ENCODE peak calls at places on chromosomes 3 and 15, in eight cellular contexts. R, I, T, D, F, Y, K and P are unnamed samples.
A peak's percentile ranks its signal among the peaks of the same experiment; 100 is the strongest.

GRCh38 chr3:29532473-29532872 is 251.6 kb downstream of the RBMS3 start:
- DNase-seq in R (no peak), I (no peak), T (no peak), D (no peak), F (no peak), Y (no peak), K (no peak), P (no peak)

GRCh38 chr3:16658004-16658932 is 53.0 kb upstream of the DAZL start:
- DNase-seq in R (no peak), I (no peak), T (no peak), D (peak; percentile 1), F (no peak), Y (peak; percentile 39), K (no peak), P (no peak)

GRCh38 chr3:50194128-50194902 is 2.9 kb downstream of the GNAT1 start:
- DNase-seq in R (peak; percentile 78), I (peak; percentile 86), T (peak; percentile 82), D (peak; percentile 44), F (peak; percentile 60), Y (peak; percentile 58), K (no peak), P (peak; percentile 13)

GRCh38 chr3:9793161-9793781 is 389 bp downstream of the ARPC4 start:
- DNase-seq in R (no peak), I (peak; percentile 69), T (peak; percentile 73), D (peak; percentile 55), F (peak; percentile 54), Y (peak; percentile 94), K (no peak), P (no peak)

GRCh38 chr3:159187706-159188105 is 385.9 kb downstream of the MFSD1 start:
- DNase-seq in R (no peak), I (no peak), T (no peak), D (no peak), F (no peak), Y (no peak), K (no peak), P (no peak)

GRCh38 chr15:89647191-89647851 is 7.9 kb downstream of the KIF7 start:
- DNase-seq in R (peak; percentile 83), I (peak; percentile 94), T (peak; percentile 90), D (peak; percentile 28), F (peak; percentile 23), Y (peak; percentile 10), K (peak; percentile 49), P (no peak)

GRCh38 chr3:71579301-71579933 is 4.1 kb downstream of the FOXP1 start:
- DNase-seq in R (no peak), I (no peak), T (no peak), D (peak; percentile 37), F (peak; percentile 29), Y (no peak), K (no peak), P (peak; percentile 14)

GRCh38 chr15:88704791-88705768 is 66.3 kb downstream of the ISG20 start:
- DNase-seq in R (peak; percentile 54), I (peak; percentile 87), T (no peak), D (peak; percentile 55), F (no peak), Y (no peak), K (no peak), P (peak; percentile 42)

GRCh38 chr3:124514681-124515080 is 215.6 kb upstream of the UMPS start:
- DNase-seq in R (no peak), I (no peak), T (no peak), D (no peak), F (no peak), Y (no peak), K (no peak), P (no peak)

GRCh38 chr15:40339621-40339945 is 1.2 kb downstream of the CCDC9B start:
- DNase-seq in R (no peak), I (peak; percentile 60), T (no peak), D (no peak), F (no peak), Y (no peak), K (no peak), P (no peak)

GRCh38 chr3:24101676-24102168 is 156.6 kb downstream of the NR1D2 start:
- DNase-seq in R (no peak), I (no peak), T (no peak), D (peak; percentile 30), F (peak; percentile 54), Y (no peak), K (no peak), P (peak; percentile 7)

GRCh38 chr3:113104746-113105479 is 106.4 kb upstream of the BOC start:
- DNase-seq in R (no peak), I (peak; percentile 67), T (no peak), D (no peak), F (no peak), Y (no peak), K (peak; percentile 25), P (no peak)

GRCh38 chr3:195154793-195155535 is 116.0 kb downstream of the XXYLT1 start:
- DNase-seq in R (peak; percentile 91), I (peak; percentile 96), T (peak; percentile 93), D (peak; percentile 98), F (peak; percentile 84), Y (no peak), K (no peak), P (peak; percentile 97)
- H3K4me3 ChIP-seq in R (no peak overlapping the region), I (no peak overlapping the region), T (no peak overlapping the region), D (peak overlapping the region; percentile 10), F (no peak overlapping the region), Y (no peak overlapping the region), K (no peak overlapping the region), P (no peak overlapping the region)

DNA sequence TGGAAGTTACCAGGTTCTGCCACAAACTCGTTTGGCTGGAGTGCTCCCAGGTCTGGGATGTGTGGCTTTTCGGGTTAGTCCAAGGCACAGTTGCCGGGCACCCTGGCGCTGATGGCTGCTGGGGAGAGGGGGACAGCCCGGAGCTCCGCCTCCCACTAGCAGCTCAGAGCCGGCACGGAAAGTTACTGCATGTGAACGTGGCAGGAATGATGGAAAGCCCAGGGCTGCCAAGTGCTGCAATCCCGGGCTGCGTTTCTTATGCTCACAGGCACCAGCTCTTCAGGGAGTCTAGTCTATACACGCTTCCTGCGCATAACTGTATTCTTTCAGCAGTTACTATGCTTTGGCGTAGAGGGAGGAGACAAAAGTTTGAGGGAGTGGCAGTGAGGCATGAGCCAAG is 141.8 kb upstream of the ICE2 start:
- DNase-seq in R (no peak), I (peak; percentile 76), T (peak; percentile 64), D (peak; percentile 24), F (no peak), Y (no peak), K (no peak), P (peak; percentile 8)
- H3K4me3 ChIP-seq in R (no peak overlapping the region), I (no peak overlapping the region), T (no peak overlapping the region), D (no peak overlapping the region), F (no peak overlapping the region), Y (no peak overlapping the region), K (no peak overlapping the region), P (no peak overlapping the region)

DNA sequence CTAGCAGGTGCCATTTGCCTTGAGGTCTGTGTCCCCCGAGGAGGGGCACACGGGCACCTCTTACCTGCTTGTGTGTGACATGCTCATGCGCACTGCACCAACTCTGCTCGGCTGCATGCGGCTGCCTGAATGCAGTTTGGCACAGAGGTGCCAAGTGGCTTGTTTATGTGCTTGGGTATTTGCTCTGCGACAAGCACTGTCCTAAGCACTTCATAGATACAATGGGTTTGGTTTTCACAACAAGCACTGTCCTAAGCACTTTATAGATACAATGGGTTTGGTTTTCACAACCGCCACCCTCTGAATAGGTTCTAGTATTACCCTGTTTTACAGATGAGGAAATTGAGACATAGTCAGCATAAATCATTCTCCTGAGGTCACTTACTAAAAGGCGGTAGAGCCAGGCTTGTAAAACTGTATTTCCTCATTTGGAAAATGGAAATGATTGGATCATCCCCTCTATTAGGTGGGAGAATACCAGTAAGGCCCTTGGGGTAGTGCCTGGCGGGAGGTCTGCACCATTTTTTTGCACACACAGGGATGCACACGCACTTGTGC is 487 bp downstream of the ITIH4 start:
- DNase-seq in R (no peak), I (peak; percentile 7), T (no peak), D (no peak), F (no peak), Y (no peak), K (no peak), P (no peak)
- H3K4me3 ChIP-seq in R (no peak overlapping the region), I (no peak overlapping the region), T (no peak overlapping the region), D (no peak overlapping the region), F (no peak overlapping the region), Y (no peak overlapping the region), K (no peak overlapping the region), P (no peak overlapping the region)

GRCh38 chr3:180306155-180306554 is 269.4 kb upstream of the PEX5L start:
- DNase-seq in R (no peak), I (no peak), T (no peak), D (no peak), F (no peak), Y (no peak), K (no peak), P (no peak)

GRCh38 chr3:180311242-180311641 is 274.5 kb upstream of the PEX5L start:
- DNase-seq in R (no peak), I (no peak), T (no peak), D (peak; percentile 2), F (peak; percentile 27), Y (no peak), K (no peak), P (no peak)

GRCh38 chr3:180306691-180307090 is 270.0 kb upstream of the PEX5L start:
- DNase-seq in R (no peak), I (no peak), T (no peak), D (peak; percentile 52), F (peak; percentile 89), Y (no peak), K (no peak), P (peak; percentile 34)
- H3K4me3 ChIP-seq in R (no peak overlapping the region), I (no peak overlapping the region), T (no peak overlapping the region), D (no peak overlapping the region), F (peak overlapping the region; percentile 0), Y (no peak overlapping the region), K (no peak overlapping the region), P (no peak overlapping the region)

DNA sequence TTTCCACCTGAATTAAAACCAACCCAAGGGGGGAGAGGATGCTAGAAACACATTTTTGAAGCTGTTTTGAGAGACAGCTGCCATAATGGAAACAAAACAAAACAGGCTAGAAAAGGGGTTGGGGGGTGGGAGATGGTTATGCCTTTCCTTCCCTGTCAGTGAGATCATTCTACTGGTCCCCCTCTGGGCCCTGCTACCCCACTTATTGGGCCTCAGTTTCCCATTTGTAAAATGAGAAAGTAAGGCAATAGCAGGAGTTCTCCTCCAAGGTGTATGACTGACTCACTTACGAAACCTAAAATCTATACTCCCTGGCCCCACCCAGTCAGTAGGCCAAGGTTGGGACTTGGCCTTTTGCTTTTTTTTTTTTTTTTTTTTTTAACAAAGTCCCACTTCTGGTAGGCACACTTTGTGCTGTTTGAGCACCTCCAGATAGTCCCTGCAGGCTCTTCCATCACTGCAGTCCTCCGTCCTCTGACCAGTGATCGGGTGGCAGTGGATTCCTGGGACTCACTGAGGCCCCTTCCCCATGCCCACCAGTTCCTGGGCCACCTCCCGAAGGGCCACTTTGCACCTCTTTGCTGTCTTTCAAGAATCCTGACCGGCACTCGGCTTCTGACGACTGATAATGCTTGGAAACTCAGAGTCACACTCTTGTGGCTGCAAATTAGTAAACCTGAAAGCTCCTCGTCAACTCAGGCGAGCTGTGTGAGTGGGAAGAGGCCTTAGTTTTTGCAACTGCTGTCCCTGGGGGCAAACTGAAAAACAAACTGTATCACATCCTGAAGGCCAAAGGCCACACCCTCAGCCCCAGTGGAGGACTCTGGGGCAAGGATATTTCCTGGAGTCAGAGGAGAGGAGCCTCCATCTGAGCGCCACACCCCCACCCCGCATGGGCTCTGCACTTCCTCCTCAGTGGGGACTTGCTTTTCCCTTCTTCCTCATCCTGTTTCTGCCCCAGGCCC is 6.7 kb upstream of the PSTPIP1 start:
- DNase-seq in R (peak; percentile 72), I (peak; percentile 89), T (peak; percentile 81), D (no peak), F (no peak), Y (peak; percentile 91), K (no peak), P (no peak)
- H3K4me3 ChIP-seq in R (no peak overlapping the region), I (no peak overlapping the region), T (no peak overlapping the region), D (no peak overlapping the region), F (no peak overlapping the region), Y (no peak overlapping the region), K (no peak overlapping the region), P (no peak overlapping the region)